ENCODE peak calls at places on chromosomes 6 and 20, in six cellular contexts. One of them, this sample, is unnamed.

GRCh38 chr6:28402197-28402596 is 2.6 kb upstream of the ZSCAN12 start:
- DNase-seq in KBM-7: no peak
- DNase-seq in GM04503: no peak
- DNase-seq in neural crest cell: no peak
- DNase-seq in HS-5: no peak
- DNase-seq in psoas muscle: no peak
- DNase-seq in this sample: no peak

GRCh38 chr6:82073484-82073883 is 174.1 kb downstream of the IBTK start:
- DNase-seq in KBM-7: no peak
- DNase-seq in GM04503: no peak
- DNase-seq in neural crest cell: no peak
- DNase-seq in HS-5: no peak
- DNase-seq in psoas muscle: no peak
- DNase-seq in this sample: no peak

GRCh38 chr6:98831057-98832031 is 3.0 kb upstream of the POU3F2 start:
- DNase-seq in HS-5: no peak
- DNase-seq in KBM-7: no peak
- DNase-seq in neural crest cell: no peak
- DNase-seq in GM04503: no peak
- DNase-seq in psoas muscle: no peak
- DNase-seq in this sample: no peak

GRCh38 chr6:116229287-116229913 is 24.5 kb downstream of the TSPYL4 start:
- DNase-seq in psoas muscle: peak
- DNase-seq in KBM-7: no peak
- DNase-seq in neural crest cell: peak
- DNase-seq in HS-5: no peak
- DNase-seq in GM04503: peak
- DNase-seq in this sample: no peak

GRCh38 chr20:33679758-33680485 is 5.7 kb upstream of the NECAB3 start:
- DNase-seq in KBM-7: no peak
- DNase-seq in GM04503: no peak
- DNase-seq in HS-5: no peak
- DNase-seq in neural crest cell: no peak
- DNase-seq in psoas muscle: no peak
- DNase-seq in this sample: no peak

GRCh38 chr6:105587349-105588115 is 184.7 kb upstream of the PREP start:
- DNase-seq in neural crest cell: no peak
- DNase-seq in KBM-7: no peak
- DNase-seq in HS-5: no peak
- DNase-seq in psoas muscle: no peak
- DNase-seq in GM04503: peak
- DNase-seq in this sample: no peak

GRCh38 chr6:131602913-131603312 is 25.1 kb downstream of the MED23 start:
- DNase-seq in GM04503: peak
- DNase-seq in psoas muscle: no peak
- DNase-seq in KBM-7: no peak
- DNase-seq in HS-5: peak
- DNase-seq in neural crest cell: no peak
- DNase-seq in this sample: no peak

GRCh38 chr6:138987299-138987642 is 782 bp downstream of the REPS1 start:
- DNase-seq in neural crest cell: peak
- DNase-seq in KBM-7: no peak
- DNase-seq in GM04503: no peak
- DNase-seq in psoas muscle: peak
- DNase-seq in HS-5: no peak
- DNase-seq in this sample: no peak

GRCh38 chr20:45905505-45906079 is 6.4 kb downstream of the PLTP start:
- DNase-seq in psoas muscle: no peak
- DNase-seq in KBM-7: no peak
- DNase-seq in GM04503: no peak
- DNase-seq in neural crest cell: no peak
- DNase-seq in HS-5: peak
- DNase-seq in this sample: no peak

GRCh38 chr6:107730683-107731314 is 93.3 kb downstream of the SCML4 start:
- DNase-seq in HS-5: no peak
- DNase-seq in psoas muscle: no peak
- DNase-seq in GM04503: no peak
- DNase-seq in neural crest cell: no peak
- DNase-seq in KBM-7: no peak
- DNase-seq in this sample: no peak

GRCh38 chr20:49448917-49449316 is 33.6 kb downstream of the KCNB1 start:
- DNase-seq in HS-5: no peak
- DNase-seq in neural crest cell: no peak
- DNase-seq in GM04503: no peak
- DNase-seq in KBM-7: no peak
- DNase-seq in psoas muscle: no peak
- DNase-seq in this sample: no peak

This sample was measured in GF-D8.